ENCODE peak calls at places on chromosomes 7 and 10, in six cellular contexts. J, A, Z, G, L and X are unnamed samples.

GRCh38 chr7:150962743-150963399 is 15.2 kb downstream of the KCNH2 start:
- DNase-seq in J (peak), A (no peak), Z (no peak), G (no peak), L (no peak), X (no peak)

GRCh38 chr7:55400191-55400590 is 35.1 kb downstream of the LANCL2 start:
- DNase-seq in J (no peak), A (no peak), Z (no peak), G (no peak), L (no peak), X (no peak)

GRCh38 chr7:135232720-135233119 is 918 bp upstream of the STRA8 start:
- DNase-seq in J (no peak), A (no peak), Z (no peak), G (no peak), L (no peak), X (no peak)

GRCh38 chr10:77943086-77943901 is 16.7 kb upstream of the DLG5 start:
- DNase-seq in J (peak), A (peak), Z (no peak), G (peak), L (peak), X (peak)

GRCh38 chr10:17512341-17513001 is 58.1 kb upstream of the ST8SIA6 start:
- DNase-seq in J (peak), A (no peak), Z (peak), G (peak), L (peak), X (peak)

GRCh38 chr10:103445767-103446567 is 6.2 kb downstream of the CALHM2 start:
- DNase-seq in J (no peak), A (no peak), Z (no peak), G (no peak), L (peak), X (no peak)

GRCh38 chr7:113199841-113200240 is 81.5 kb upstream of the SMIM30 start:
- DNase-seq in J (peak), A (no peak), Z (no peak), G (peak), L (peak), X (no peak)

GRCh38 chr10:2037966-2038493 is 300.7 kb upstream of the ADARB2 start:
- DNase-seq in J (no peak), A (no peak), Z (no peak), G (peak), L (no peak), X (no peak)

GRCh38 chr7:91941450-91941849 is 788 bp downstream of the AKAP9 start:
- DNase-seq in J (peak), A (peak), Z (peak), G (peak), L (peak), X (no peak)

GRCh38 chr7:54888067-54888735 is 129.2 kb upstream of the SEC61G start:
- DNase-seq in J (no peak), A (peak), Z (no peak), G (no peak), L (peak), X (no peak)

GRCh38 chr10:7199152-7199760 is 211.6 kb downstream of the SFMBT2 start:
- DNase-seq in J (no peak), A (no peak), Z (no peak), G (no peak), L (no peak), X (no peak)

GRCh38 chr7:78063758-78064157 is 265.2 kb downstream of the PHTF2 start:
- DNase-seq in J (no peak), A (no peak), Z (no peak), G (no peak), L (peak), X (no peak)